ENCODE peak calls at places on chromosomes 12 and 14, in four cellular contexts. T, H, G and D are unnamed samples.

GRCh38 chr14:51879170-51879569 is 18.8 kb downstream of the GNG2 start:
- DNase-seq in T (no peak), H (no peak), G (no peak), D (no peak)

GRCh38 chr14:41609704-41610183 is 3.1 kb downstream of the LRFN5 start:
- DNase-seq in T (no peak), H (no peak), G (peak; percentile 93), D (peak; percentile 28)

GRCh38 chr14:104576607-104577332 is 2.8 kb upstream of the C14orf180 start:
- DNase-seq in T (no peak), H (no peak), G (no peak), D (no peak)

GRCh38 chr14:50501642-50502041 is 30.7 kb downstream of the MAP4K5 start:
- DNase-seq in T (no peak), H (no peak), G (no peak), D (no peak)

GRCh38 chr14:44369401-44370123 is 137.5 kb downstream of the FSCB start:
- DNase-seq in T (no peak), H (no peak), G (no peak), D (no peak)

GRCh38 chr12:93778306-93778705 is 101.1 kb downstream of the CRADD start:
- DNase-seq in T (no peak), H (no peak), G (no peak), D (peak; percentile 85)

GRCh38 chr12:10288989-10289388 is 18.7 kb upstream of the KLRD1 start:
- DNase-seq in T (no peak), H (no peak), G (no peak), D (no peak)

GRCh38 chr14:95559203-95559602 is 24.4 kb downstream of the GLRX5 start:
- DNase-seq in T (no peak), H (no peak), G (no peak), D (no peak)

GRCh38 chr12:106195638-106196037 is 52.2 kb downstream of the CKAP4 start:
- DNase-seq in T (no peak), H (peak; percentile 92), G (no peak), D (peak; percentile 27)

GRCh38 chr12:49587174-49587908 is 18.1 kb downstream of the FAM186B start:
- DNase-seq in T (no peak), H (no peak), G (no peak), D (no peak)